ENCODE peak calls at places on chromosome 4, in seven cellular contexts. X, I, N, B, W, D and A are unnamed samples.
A peak's percentile ranks its signal among the peaks of the same experiment; 100 is the strongest.

GRCh38 chr4:130675262-130675661 is 1579.3 kb downstream of the C4orf33 start:
- DNase-seq in X (no peak), I (no peak), N (no peak), B (no peak), W (no peak), D (no peak), A (no peak)

GRCh38 chr4:33780952-33781655 is 2463.2 kb downstream of the ARAP2 start:
- DNase-seq in X (peak; percentile 10), I (no peak), N (peak; percentile 66), B (no peak), W (no peak), D (peak; percentile 66), A (no peak)

GRCh38 chr4:181966084-181966483 is 277.1 kb upstream of the TENM3 start:
- DNase-seq in X (no peak), I (no peak), N (no peak), B (no peak), W (no peak), D (no peak), A (no peak)

GRCh38 chr4:44861756-44862155 is 135.4 kb upstream of the GNPDA2 start:
- DNase-seq in X (no peak), I (no peak), N (no peak), B (no peak), W (no peak), D (no peak), A (no peak)

GRCh38 chr4:138741366-138741765 is 274.2 kb upstream of the NOCT start:
- DNase-seq in X (no peak), I (no peak), N (no peak), B (no peak), W (no peak), D (no peak), A (no peak)

GRCh38 chr4:1792832-1793495 is at the start of gene FGFR3:
- DNase-seq in X (no peak), I (no peak), N (peak; percentile 14), B (no peak), W (peak; percentile 94), D (no peak), A (peak; percentile 41)

GRCh38 chr4:74054483-74055032 is 16.1 kb upstream of the CXCL3 start:
- DNase-seq in X (no peak), I (no peak), N (no peak), B (peak; percentile 43), W (no peak), D (no peak), A (no peak)

GRCh38 chr4:78938474-78938867 is 767 bp downstream of the PAQR3 start:
- DNase-seq in X (no peak), I (no peak), N (no peak), B (no peak), W (no peak), D (no peak), A (peak; percentile 4)

GRCh38 chr4:95045429-95045828 is 287.7 kb downstream of the BMPR1B start:
- DNase-seq in X (no peak), I (no peak), N (no peak), B (no peak), W (peak; percentile 9), D (no peak), A (no peak)

GRCh38 chr4:94419956-94420355 is 31.8 kb upstream of the PDLIM5 start:
- DNase-seq in X (no peak), I (no peak), N (peak; percentile 14), B (no peak), W (no peak), D (no peak), A (no peak)

GRCh38 chr4:139825523-139826014 is 159.9 kb downstream of the MGST2 start:
- DNase-seq in X (no peak), I (no peak), N (no peak), B (no peak), W (no peak), D (no peak), A (no peak)

GRCh38 chr4:33171873-33172550 is 2451.8 kb downstream of the PCDH7 start:
- DNase-seq in X (peak; percentile 14), I (no peak), N (no peak), B (no peak), W (no peak), D (no peak), A (no peak)

GRCh38 chr4:77804471-77804870 is 14.7 kb downstream of the CNOT6L start:
- DNase-seq in X (no peak), I (no peak), N (no peak), B (no peak), W (no peak), D (no peak), A (no peak)

GRCh38 chr4:118905546-118905945 is 16.9 kb downstream of the SYNPO2 start:
- DNase-seq in X (no peak), I (no peak), N (no peak), B (no peak), W (no peak), D (peak; percentile 77), A (peak; percentile 51)

GRCh38 chr4:140003851-140004579 is 150.0 kb downstream of the MAML3 start:
- DNase-seq in X (no peak), I (no peak), N (no peak), B (no peak), W (no peak), D (no peak), A (no peak)

GRCh38 chr4:121950212-121950679 is 1.6 kb downstream of the TRPC3 start:
- DNase-seq in X (peak; percentile 44), I (peak; percentile 54), N (peak; percentile 59), B (no peak), W (peak; percentile 84), D (peak; percentile 56), A (peak; percentile 70)

GRCh38 chr4:17275836-17276235 is 236.1 kb downstream of the QDPR start:
- DNase-seq in X (no peak), I (no peak), N (no peak), B (no peak), W (no peak), D (no peak), A (no peak)

GRCh38 chr4:156948738-156949137 is 22.9 kb downstream of the PDGFC start:
- DNase-seq in X (no peak), I (no peak), N (no peak), B (no peak), W (peak; percentile 39), D (peak; percentile 32), A (no peak)

GRCh38 chr4:84063618-84064017 is 435.5 kb downstream of the NKX6-1 start:
- DNase-seq in X (no peak), I (no peak), N (no peak), B (no peak), W (no peak), D (no peak), A (no peak)

GRCh38 chr4:6239968-6240367 is 29.7 kb upstream of the WFS1 start:
- DNase-seq in X (no peak), I (no peak), N (no peak), B (no peak), W (no peak), D (no peak), A (no peak)

GRCh38 chr4:188437535-188437934 is 298.3 kb downstream of the TRIML1 start:
- DNase-seq in X (no peak), I (no peak), N (no peak), B (no peak), W (no peak), D (no peak), A (no peak)

GRCh38 chr4:158553364-158553763 is 31.7 kb downstream of the RXFP1 start:
- DNase-seq in X (no peak), I (no peak), N (no peak), B (no peak), W (no peak), D (no peak), A (no peak)

GRCh38 chr4:88779431-88779830 is 81.8 kb upstream of the NAP1L5 start:
- DNase-seq in X (no peak), I (no peak), N (peak; percentile 91), B (no peak), W (no peak), D (peak; percentile 82), A (peak; percentile 76)

GRCh38 chr4:13240066-13240465 is 244.1 kb downstream of the RAB28 start:
- DNase-seq in X (no peak), I (no peak), N (no peak), B (no peak), W (no peak), D (no peak), A (no peak)

GRCh38 chr4:118322831-118323502 is 29.8 kb downstream of the PRSS12 start:
- DNase-seq in X (no peak), I (no peak), N (no peak), B (no peak), W (no peak), D (no peak), A (no peak)

GRCh38 chr4:76626686-76627465 is 191.8 kb downstream of the SHROOM3 start:
- DNase-seq in X (no peak), I (no peak), N (peak; percentile 18), B (no peak), W (peak; percentile 40), D (peak; percentile 39), A (peak; percentile 48)

GRCh38 chr4:173522874-173523395 is 7.1 kb downstream of the HAND2 start:
- DNase-seq in X (no peak), I (no peak), N (no peak), B (no peak), W (no peak), D (no peak), A (no peak)

GRCh38 chr4:87117730-87118075 is 102.7 kb downstream of the KLHL8 start:
- DNase-seq in X (no peak), I (no peak), N (no peak), B (no peak), W (no peak), D (no peak), A (no peak)

GRCh38 chr4:116343809-116344208 is 741.6 kb downstream of the TRAM1L1 start:
- DNase-seq in X (no peak), I (no peak), N (no peak), B (no peak), W (no peak), D (no peak), A (no peak)

GRCh38 chr4:109703664-109704351 is 563 bp upstream of the CASP6 start:
- DNase-seq in X (no peak), I (peak; percentile 10), N (no peak), B (no peak), W (no peak), D (peak; percentile 64), A (peak; percentile 47)

GRCh38 chr4:5753766-5754528 is 42.9 kb downstream of the EVC start:
- DNase-seq in X (peak; percentile 63), I (no peak), N (peak; percentile 95), B (no peak), W (no peak), D (peak; percentile 95), A (peak; percentile 91)

GRCh38 chr4:149065753-149066152 is 623.5 kb upstream of the NR3C2 start:
- DNase-seq in X (no peak), I (no peak), N (no peak), B (no peak), W (no peak), D (no peak), A (peak; percentile 2)

GRCh38 chr4:25172964-25173917 is 13.0 kb upstream of the SEPSECS start:
- DNase-seq in X (peak; percentile 95), I (no peak), N (peak; percentile 91), B (no peak), W (no peak), D (peak; percentile 91), A (peak; percentile 93)

GRCh38 chr4:159238631-159239030 is 135.8 kb downstream of the RAPGEF2 start:
- DNase-seq in X (no peak), I (no peak), N (no peak), B (no peak), W (no peak), D (peak; percentile 67), A (peak; percentile 57)

GRCh38 chr4:138919094-138919936 is 96.3 kb upstream of the NOCT start:
- DNase-seq in X (peak; percentile 69), I (peak; percentile 86), N (peak; percentile 64), B (peak; percentile 42), W (peak; percentile 83), D (peak; percentile 74), A (peak; percentile 87)

GRCh38 chr4:154622598-154622997 is 10.1 kb upstream of the FGG start:
- DNase-seq in X (peak; percentile 40), I (peak; percentile 31), N (peak; percentile 54), B (peak; percentile 9), W (peak; percentile 54), D (peak; percentile 27), A (peak; percentile 57)